ENCODE peak calls at places on chromosomes 7 and 10, in four cellular contexts. L is omental fat pad, H is breast epithelium, K is astrocyte of the spinal cord. W is an unnamed sample.

GRCh38 chr10:73209705-73210104 is 37.4 kb downstream of the DNAJC9 start:
- DNase-seq in L (no peak), H (no peak), K (peak; percentile 13), W (no peak)

GRCh38 chr7:9939171-9939570 is 1034.5 kb upstream of the PHF14 start:
- DNase-seq in L (no peak), H (no peak), K (peak; percentile 17), W (no peak)

GRCh38 chr7:18262054-18262453 is 233.5 kb upstream of the HDAC9 start:
- DNase-seq in L (no peak), H (no peak), K (no peak), W (no peak)

GRCh38 chr10:65818990-65819389 is 1106.8 kb upstream of the LRRTM3 start:
- DNase-seq in L (no peak), H (no peak), K (no peak), W (no peak)

GRCh38 chr7:139522830-139523198 is 671 bp upstream of the CLEC2L start:
- DNase-seq in L (no peak), H (no peak), K (no peak), W (no peak)

GRCh38 chr10:72740526-72740925 is 48.6 kb downstream of the MCU start:
- DNase-seq in L (no peak), H (no peak), K (peak; percentile 72), W (no peak)

GRCh38 chr7:5396999-5397656 is 26.5 kb downstream of the TNRC18 start:
- DNase-seq in L (no peak), H (peak; percentile 89), K (peak; percentile 30), W (peak; percentile 67)

GRCh38 chr7:108848486-108848885 is 278.8 kb downstream of the DNAJB9 start:
- DNase-seq in L (no peak), H (no peak), K (no peak), W (no peak)

DNA sequence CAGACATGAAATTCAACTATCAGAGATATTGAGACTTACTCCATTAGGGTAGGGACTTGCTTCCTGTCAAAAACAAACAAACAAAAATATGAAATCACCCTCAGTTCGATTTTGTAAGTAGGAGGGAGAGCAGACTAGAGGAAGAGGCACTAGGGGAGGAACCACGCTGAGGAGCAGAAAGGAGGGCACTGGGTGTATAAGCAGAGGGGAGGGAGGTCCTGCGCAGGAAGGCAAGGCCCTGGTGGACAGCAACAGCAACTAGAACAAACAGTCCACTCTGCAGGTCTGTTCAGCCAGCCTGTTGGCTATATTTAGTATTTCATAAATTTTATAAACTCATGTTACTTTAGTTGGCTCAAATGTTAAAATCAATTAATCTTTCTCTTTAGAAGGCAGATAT is 937.1 kb upstream of the C7orf33 start:
- DNase-seq in L (no peak), H (no peak), K (no peak), W (no peak)
- TF ChIP-seq CTCF in L (no peak), H (no peak), K (no peak), W (no peak)

GRCh38 chr10:43673471-43673870 is 24.8 kb upstream of the ZNF32 start:
- DNase-seq in L (no peak), H (no peak), K (no peak), W (no peak)
- TF ChIP-seq CTCF in L (no peak), H (no peak), K (no peak), W (no peak)

GRCh38 chr7:124996778-124997177 is 67.2 kb upstream of the POT1 start:
- DNase-seq in L (no peak), H (no peak), K (no peak), W (no peak)
- TF ChIP-seq CTCF in L (no peak), H (no peak), K (no peak), W (no peak)

GRCh38 chr7:50650057-50650664 is 85.0 kb upstream of the DDC start:
- DNase-seq in L (no peak), H (no peak), K (no peak), W (no peak)

GRCh38 chr7:50653116-50653854 is 88.1 kb upstream of the DDC start:
- DNase-seq in L (no peak), H (no peak), K (peak; percentile 67), W (peak; percentile 82)

GRCh38 chr7:50653997-50654425 is 88.8 kb upstream of the DDC start:
- DNase-seq in L (no peak), H (no peak), K (peak; percentile 40), W (peak; percentile 89)

GRCh38 chr7:50651227-50651989 is 86.2 kb upstream of the DDC start:
- DNase-seq in L (no peak), H (no peak), K (no peak), W (no peak)

GRCh38 chr7:50652400-50653115 is 87.4 kb upstream of the DDC start:
- DNase-seq in L (no peak), H (no peak), K (no peak), W (no peak)
- TF ChIP-seq CTCF in L (no peak), H (no peak), K (no peak), W (no peak)

DNA sequence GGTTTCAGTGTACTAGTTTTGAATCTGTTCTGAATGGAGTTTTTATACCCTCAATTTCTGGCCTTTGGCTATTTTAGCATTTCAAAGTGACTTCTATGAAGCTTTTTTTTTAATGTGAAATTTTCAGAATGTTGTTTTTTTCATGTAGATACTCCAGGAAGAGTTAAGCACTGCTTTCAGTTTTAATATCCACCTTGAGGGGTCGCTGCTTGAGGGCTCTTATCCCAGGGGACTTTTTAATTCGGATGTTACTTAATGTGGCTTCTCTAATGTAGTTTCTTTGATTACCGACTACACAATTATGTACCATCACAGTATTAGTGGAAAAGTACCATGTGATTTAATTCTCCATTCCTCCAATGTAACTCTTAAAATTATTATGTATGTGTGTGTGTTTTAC is 5.2 kb downstream of the IFIT5 start:
- DNase-seq in L (no peak), H (no peak), K (peak; percentile 33), W (no peak)
- TF ChIP-seq CTCF in L (no peak), H (no peak), K (peak; percentile 62), W (peak; percentile 14)

GRCh38 chr7:149071641-149072437 is 18.7 kb downstream of the ZNF786 start:
- DNase-seq in L (no peak), H (no peak), K (no peak), W (no peak)
- TF ChIP-seq CTCF in L (no peak), H (no peak), K (peak; percentile 24), W (no peak)